ENCODE peak calls at places on chromosomes 16 and 17, in four cellular contexts. O, I, W and F are unnamed samples.
A peak's percentile ranks its signal among the peaks of the same experiment; 100 is the strongest.

GRCh38 chr16:67456383-67457140 is 24.4 kb downstream of the ATP6V0D1 start:
- DNase-seq in O (no peak), I (no peak), W (no peak), F (no peak)

GRCh38 chr16:78235168-78235800 is 135.8 kb downstream of the WWOX start:
- DNase-seq in O (peak; percentile 58), I (peak; percentile 65), W (no peak), F (peak; percentile 45)

GRCh38 chr17:35892091-35892637 is 12.0 kb upstream of the CCL5 start:
- DNase-seq in O (no peak), I (no peak), W (no peak), F (no peak)

GRCh38 chr17:12940699-12941098 is 77.1 kb downstream of the ELAC2 start:
- DNase-seq in O (no peak), I (no peak), W (no peak), F (no peak)

GRCh38 chr17:21129023-21129681 is 2.4 kb downstream of the DHRS7B start:
- DNase-seq in O (no peak), I (peak; percentile 20), W (peak; percentile 28), F (peak; percentile 1)

GRCh38 chr17:63827801-63828221 is 348 bp upstream of the FTSJ3 start:
- DNase-seq in O (no peak), I (no peak), W (no peak), F (no peak)

GRCh38 chr17:60902399-60902798 is 224.7 kb downstream of the BCAS3 start:
- DNase-seq in O (no peak), I (no peak), W (no peak), F (no peak)

GRCh38 chr17:27533874-27534815 is 77.9 kb downstream of the KSR1 start:
- DNase-seq in O (no peak), I (no peak), W (peak; percentile 84), F (no peak)

GRCh38 chr16:28090646-28091377 is 27.3 kb upstream of the GSG1L start:
- DNase-seq in O (no peak), I (no peak), W (no peak), F (no peak)

GRCh38 chr16:73142069-73142880 is 94.3 kb upstream of the ZFHX3 start:
- DNase-seq in O (no peak), I (no peak), W (no peak), F (no peak)

GRCh38 chr16:4800290-4801041 is 2.0 kb downstream of the ROGDI start:
- DNase-seq in O (no peak), I (no peak), W (no peak), F (peak; percentile 9)

GRCh38 chr16:89409161-89409711 is 81.1 kb downstream of the ANKRD11 start:
- DNase-seq in O (no peak), I (no peak), W (no peak), F (no peak)